ENCODE peak calls at places on chromosome 20, in five cellular contexts. Z is activated gamma-delta T cell treated with Interleukin-2 at 50 U/mL for 16 hours; C is EL; Q is CD8-positive, alpha-beta T cell; M is cardiac septum. L is an unnamed sample.

GRCh38 chr20:9996944-9997343 is 37.8 kb upstream of the ANKEF1 start:
- DNase-seq in M (no peak), C (no peak), Q (no peak), Z (no peak), L (no peak)

GRCh38 chr20:30167540-30167939 is 1089.9 kb upstream of the DEFB115 start:
- DNase-seq in C (no peak), Z (no peak), Q (no peak), M (peak; percentile 62), L (no peak)

GRCh38 chr20:17605131-17605660 is 35.3 kb downstream of the DSTN start:
- DNase-seq in C (no peak), Q (no peak), Z (no peak), M (no peak), L (no peak)

GRCh38 chr20:57266251-57267157 is at the start of gene BMP7:
- DNase-seq in Z (no peak), Q (no peak), C (no peak), M (no peak), L (no peak)

GRCh38 chr20:4153251-4153650 is 137.9 kb upstream of the RNF24 start:
- DNase-seq in M (peak; percentile 44), Z (no peak), C (no peak), Q (no peak), L (no peak)

GRCh38 chr20:44126445-44126844 is 60.5 kb downstream of the JPH2 start:
- DNase-seq in M (no peak), Q (no peak), Z (no peak), C (no peak), L (no peak)

GRCh38 chr20:24761220-24762065 is 187.6 kb upstream of the CST7 start:
- DNase-seq in Q (no peak), C (no peak), M (peak; percentile 54), Z (no peak), L (no peak)

GRCh38 chr20:17828598-17829144 is 128.9 kb downstream of the BANF2 start:
- DNase-seq in Q (no peak), C (no peak), M (peak; percentile 49), Z (no peak), L (no peak)

GRCh38 chr20:6994452-6994851 is 227.0 kb downstream of the BMP2 start:
- DNase-seq in C (no peak), Z (no peak), Q (no peak), M (no peak), L (no peak)

GRCh38 chr20:32737371-32738223 is 5.7 kb downstream of the COMMD7 start:
- DNase-seq in C (peak; percentile 81), Z (peak; percentile 19), Q (no peak), M (no peak), L (peak; percentile 76)

GRCh38 chr20:6588296-6588695 is 179.2 kb upstream of the BMP2 start:
- DNase-seq in Q (no peak), M (no peak), Z (no peak), C (no peak), L (no peak)

GRCh38 chr20:17917832-17918618 is 50.6 kb downstream of the SNX5 start:
- DNase-seq in Z (no peak), Q (no peak), M (no peak), C (no peak), L (no peak)

GRCh38 chr20:58310291-58310782 is 822 bp downstream of the RAB22A start:
- DNase-seq in Z (no peak), Q (no peak), C (peak; percentile 40), M (no peak), L (no peak)

GRCh38 chr20:3980260-3981131 is 34.9 kb downstream of the RNF24 start:
- DNase-seq in Q (no peak), M (no peak), C (peak; percentile 61), Z (no peak), L (peak; percentile 43)

GRCh38 chr20:56345911-56346310 is 12.9 kb upstream of the FAM210B start:
- DNase-seq in Z (no peak), M (no peak), C (no peak), Q (no peak), L (no peak)

GRCh38 chr20:20939006-20939405 is 167.2 kb downstream of the LINC00237 start:
- DNase-seq in M (no peak), C (no peak), Q (no peak), Z (no peak), L (no peak)

GRCh38 chr20:43914697-43915208 is at the start of gene TOX2:
- DNase-seq in M (no peak), Q (peak; percentile 25), C (peak; percentile 63), Z (peak; percentile 31), L (no peak)

GRCh38 chr20:36572701-36573102 is 695 bp upstream of the TGIF2 start:
- DNase-seq in C (peak; percentile 55), M (no peak), Q (peak; percentile 47), Z (peak; percentile 60), L (no peak)

GRCh38 chr20:22466447-22467171 is 117.8 kb downstream of the FOXA2 start:
- DNase-seq in Z (no peak), C (no peak), M (no peak), Q (no peak), L (no peak)

GRCh38 chr20:63054103-63054474 is 47.3 kb upstream of the BHLHE23 start:
- DNase-seq in Q (no peak), Z (no peak), M (peak; percentile 50), C (no peak), L (no peak)

GRCh38 chr20:23027721-23028120 is 7.4 kb upstream of the SSTR4 start:
- DNase-seq in Q (no peak), Z (no peak), C (no peak), M (peak; percentile 76), L (no peak)

GRCh38 chr20:64006902-64007301 is 26.0 kb downstream of the PRPF6 start:
- DNase-seq in M (no peak), Q (no peak), Z (no peak), C (no peak), L (no peak)

GRCh38 chr20:50003253-50003656 is 20.5 kb downstream of the SNAI1 start:
- DNase-seq in Q (no peak), C (peak; percentile 65), Z (no peak), M (no peak), L (no peak)

GRCh38 chr20:24915440-24915839 is 33.6 kb upstream of the CST7 start:
- DNase-seq in M (no peak), Q (no peak), Z (no peak), C (no peak), L (no peak)

GRCh38 chr20:50710492-50711063 is 19.2 kb upstream of the RIPOR3 start:
- DNase-seq in Q (no peak), Z (no peak), C (peak; percentile 44), M (peak; percentile 82), L (no peak)

GRCh38 chr20:38032585-38033329 is 499 bp downstream of the TTI1 start:
- DNase-seq in C (no peak), Q (no peak), M (no peak), Z (no peak), L (no peak)